ENCODE peak calls at places on chromosomes 13 and 19, in six cellular contexts. A is keratinocyte, R is fibroblast of lung, V is MM.1S, L is neural progenitor cell, K is H9. N is an unnamed sample.

GRCh38 chr19:30640266-30640965 is 268.2 kb downstream of the ZNF536 start:
- DNase-seq in A (no peak), R (no peak), V (no peak), L (no peak), K (no peak), N (no peak)

GRCh38 chr19:19656451-19657396 is 6.8 kb downstream of the ATP13A1 start:
- DNase-seq in A (no peak), R (no peak), V (no peak), L (no peak), K (no peak), N (no peak)

GRCh38 chr13:20964904-20965303 is 62.4 kb upstream of the XPO4 start:
- DNase-seq in A (no peak), R (peak; percentile 55), V (no peak), L (no peak), K (no peak), N (no peak)

GRCh38 chr13:40206241-40207109 is 460.0 kb downstream of the FOXO1 start:
- DNase-seq in A (peak; percentile 82), R (peak; percentile 81), V (no peak), L (no peak), K (no peak), N (no peak)

GRCh38 chr13:50805805-50806204 is 37.7 kb downstream of the DLEU7 start:
- DNase-seq in A (no peak), R (peak; percentile 13), V (no peak), L (peak; percentile 11), K (no peak), N (no peak)

GRCh38 chr19:29667941-29668340 is 2.7 kb downstream of the PLEKHF1 start:
- DNase-seq in A (no peak), R (no peak), V (no peak), L (no peak), K (no peak), N (peak; percentile 82)

GRCh38 chr13:20118268-20119140 is 42.3 kb downstream of the GJA3 start:
- DNase-seq in A (no peak), R (peak; percentile 57), V (no peak), L (peak; percentile 63), K (peak; percentile 70), N (peak; percentile 75)

GRCh38 chr19:17424743-17425365 is 5.0 kb downstream of the MVB12A start:
- DNase-seq in A (no peak), R (peak; percentile 36), V (no peak), L (peak; percentile 95), K (peak; percentile 90), N (peak; percentile 41)

GRCh38 chr13:62207388-62207787 is 791.7 kb upstream of the PCDH20 start:
- DNase-seq in A (no peak), R (no peak), V (no peak), L (no peak), K (no peak), N (no peak)

GRCh38 chr13:40404967-40405716 is 261.3 kb downstream of the FOXO1 start:
- DNase-seq in A (no peak), R (no peak), V (no peak), L (no peak), K (no peak), N (no peak)

GRCh38 chr13:50227356-50227755 is 212.1 kb downstream of the KCNRG start:
- DNase-seq in A (no peak), R (no peak), V (no peak), L (no peak), K (no peak), N (no peak)

GRCh38 chr13:81017525-81018152 is 676.7 kb upstream of the SPRY2 start:
- DNase-seq in A (no peak), R (peak; percentile 27), V (peak; percentile 68), L (peak; percentile 70), K (no peak), N (no peak)

GRCh38 chr13:47216176-47216822 is 319.4 kb upstream of the HTR2A start:
- DNase-seq in A (peak; percentile 60), R (peak; percentile 74), V (peak; percentile 47), L (no peak), K (no peak), N (no peak)

GRCh38 chr19:31659897-31660210 is 310.6 kb upstream of the TSHZ3 start:
- DNase-seq in A (no peak), R (peak; percentile 76), V (no peak), L (no peak), K (no peak), N (no peak)

GRCh38 chr19:45879971-45880370 is 6.0 kb downstream of the IRF2BP1 start:
- DNase-seq in A (no peak), R (no peak), V (no peak), L (no peak), K (no peak), N (no peak)

DNA sequence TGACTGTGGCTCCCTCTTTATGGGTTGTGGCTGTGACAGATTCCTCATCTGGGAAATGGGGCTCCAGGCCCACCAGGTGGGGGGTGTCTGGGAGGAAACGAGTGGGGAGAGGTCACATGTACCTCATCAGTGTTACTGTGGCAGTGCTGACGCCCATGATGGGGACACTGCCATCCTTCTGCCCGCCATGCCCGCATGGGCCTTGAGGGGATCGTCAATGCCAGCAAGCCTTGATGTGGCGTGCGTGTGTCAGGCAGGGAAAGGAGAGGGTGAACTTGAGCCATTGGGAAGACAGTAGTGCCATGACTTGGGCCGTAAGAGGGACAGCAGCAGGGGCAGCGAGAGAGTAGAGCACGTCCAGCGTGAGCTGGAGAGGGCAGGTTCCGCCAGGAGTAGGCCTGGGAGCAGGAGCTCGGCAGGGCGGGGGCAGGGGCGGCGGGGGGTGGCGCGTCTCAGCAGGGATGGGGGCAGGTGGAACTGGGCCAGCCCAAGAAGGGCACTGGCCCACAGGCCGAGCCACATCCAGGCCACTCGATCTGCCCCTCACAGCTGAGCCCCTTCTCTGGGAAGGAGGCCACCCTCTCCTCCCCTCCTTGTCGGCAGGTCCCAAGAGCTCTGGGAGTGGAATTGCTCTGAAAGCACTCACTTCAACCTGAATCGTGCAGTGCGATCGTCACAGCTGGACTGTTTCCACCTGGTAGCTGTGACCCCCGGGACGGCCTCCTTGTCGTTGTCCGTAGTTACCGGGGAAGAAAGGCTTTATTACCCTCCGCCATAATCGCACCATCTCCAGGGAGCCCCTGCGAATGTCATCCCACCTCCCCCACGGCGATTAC is 9.9 kb downstream of the KLHL26 start:
- DNase-seq in A (no peak), R (no peak), V (no peak), L (no peak), K (no peak), N (no peak)
- H3K4me1 ChIP-seq in A (peaks cover 3% of the 10 kb centered on the region), R (peaks cover 27% of the 10 kb centered on the region), V (no peaks in the 10 kb centered on the region), L (peaks cover 13% of the 10 kb centered on the region), K (no peaks in the 10 kb centered on the region), N (no peaks in the 10 kb centered on the region)

DNA sequence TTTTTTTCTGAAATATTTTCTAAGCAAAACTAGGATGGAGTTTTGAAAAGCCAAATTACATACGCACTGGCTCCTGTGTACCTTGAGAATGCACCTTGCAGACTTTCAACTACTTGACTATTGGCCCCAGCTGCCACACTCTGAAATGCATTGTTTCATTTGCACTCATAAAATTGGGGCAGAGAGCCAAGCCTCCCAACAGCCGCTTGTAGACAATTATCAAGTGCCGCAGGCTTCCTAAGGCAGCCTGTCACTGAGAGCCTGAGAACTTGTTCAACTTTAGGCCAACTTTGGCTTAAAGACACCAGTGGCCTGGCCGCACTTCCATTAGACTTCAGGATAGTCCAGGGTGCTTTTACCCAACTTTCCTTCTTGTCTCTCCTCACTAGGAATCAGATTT is 115.7 kb upstream of the STARD13 start:
- DNase-seq in A (no peak), R (no peak), V (no peak), L (no peak), K (no peak), N (no peak)
- H2AFZ ChIP-seq in A (no peak overlapping the region), R (no peak overlapping the region), V (no peak overlapping the region), L (no peak overlapping the region), K (no peak overlapping the region), N (no peak overlapping the region)

GRCh38 chr19:38386300-38386967 is 1.4 kb downstream of the GGN start:
- DNase-seq in A (no peak), R (no peak), V (no peak), L (peak; percentile 50), K (no peak), N (no peak)

GRCh38 chr19:38388310-38389100 is at the start of gene SPRED3:
- DNase-seq in A (no peak), R (peak; percentile 79), V (no peak), L (peak; percentile 91), K (no peak), N (no peak)

GRCh38 chr19:38385804-38386257 is 2.0 kb downstream of the GGN start:
- DNase-seq in A (no peak), R (no peak), V (no peak), L (peak; percentile 27), K (peak; percentile 76), N (no peak)

GRCh38 chr19:38387550-38388309 is at the start of gene GGN:
- DNase-seq in A (peak; percentile 96), R (peak; percentile 91), V (peak; percentile 60), L (peak; percentile 99), K (peak; percentile 99), N (peak; percentile 84)

DNA sequence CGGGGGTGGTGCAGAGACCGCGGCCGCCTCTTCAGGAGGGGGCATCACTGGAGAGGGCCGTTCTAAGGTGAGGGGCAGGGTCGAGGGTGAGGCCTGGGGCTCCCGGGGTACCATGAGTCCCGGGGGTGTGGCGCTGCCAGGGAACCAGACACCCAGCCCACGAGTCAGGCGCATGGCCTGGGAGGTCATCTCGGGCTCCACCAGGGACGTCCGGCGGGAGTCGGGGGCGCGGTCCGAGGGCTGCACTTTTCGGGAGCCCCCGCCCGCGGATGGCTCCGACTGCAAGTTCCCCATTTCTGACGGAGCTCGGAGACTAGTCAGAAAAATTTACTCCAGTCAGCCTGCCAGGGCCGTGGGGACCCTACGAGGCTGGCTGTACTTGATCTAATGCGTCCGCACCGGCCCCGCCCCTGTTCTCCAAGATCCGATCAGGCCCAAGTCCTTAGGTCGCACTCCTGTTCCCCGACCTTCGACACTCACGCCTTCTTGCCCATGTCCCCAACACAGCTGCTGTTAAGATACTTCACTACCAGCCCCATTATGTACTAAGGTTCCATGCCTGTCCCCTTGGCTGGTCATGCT is 775 bp downstream of the GGN start:
- DNase-seq in A (no peak), R (no peak), V (no peak), L (no peak), K (no peak), N (peak; percentile 12)
- H3K9ac ChIP-seq in A (peak overlapping the region; percentile 50), R (no peak overlapping the region), V (no peak overlapping the region), L (no peak overlapping the region), K (no peak overlapping the region), N (peak overlapping the region; percentile 58)

DNA sequence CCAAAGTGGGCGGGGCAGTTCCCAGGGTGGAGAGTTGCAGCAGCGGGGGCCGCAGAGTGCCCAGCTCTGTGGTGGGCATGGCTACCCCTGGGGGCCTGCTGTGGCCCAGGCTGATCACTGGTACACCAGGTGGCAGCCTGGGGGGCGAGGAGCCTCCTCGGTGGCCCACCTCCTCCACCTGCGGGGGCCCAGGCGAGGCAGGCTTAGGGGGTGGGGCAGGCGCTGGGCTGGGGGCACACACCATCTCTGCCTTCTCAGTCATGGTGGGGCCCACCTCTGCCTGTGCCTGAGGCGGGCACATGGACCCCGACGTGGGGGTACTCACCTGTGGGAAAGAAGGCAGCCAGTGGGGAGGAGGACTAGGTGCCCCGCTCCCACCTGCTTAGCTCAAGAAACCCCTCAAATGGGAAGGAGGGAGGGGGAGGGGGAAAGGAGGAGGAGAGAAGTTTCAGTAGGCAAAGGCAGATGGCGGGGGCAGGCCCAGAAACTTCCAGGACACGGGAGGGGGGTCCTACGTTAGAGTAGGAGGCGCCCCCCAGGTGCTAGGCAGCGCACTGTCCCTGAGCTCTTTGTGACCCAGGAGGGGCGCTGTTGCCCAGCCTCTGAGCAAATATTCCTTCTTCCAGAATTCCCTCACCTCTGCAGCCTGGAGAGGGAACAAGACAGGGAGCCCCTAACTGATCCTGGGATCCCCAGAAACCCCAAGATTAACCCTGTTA is 1.6 kb downstream of the LYL1 start:
- DNase-seq in A (no peak), R (no peak), V (no peak), L (no peak), K (no peak), N (no peak)
- H3K4me1 ChIP-seq in A (peaks cover 10% of the 10 kb centered on the region), R (peaks cover 3% of the 10 kb centered on the region), V (peaks cover 32% of the 10 kb centered on the region), L (peaks cover 11% of the 10 kb centered on the region), K (no peaks in the 10 kb centered on the region), N (peaks cover 36% of the 10 kb centered on the region)

GRCh38 chr19:6138066-6138465 is 2.6 kb downstream of the ACSBG2 start:
- DNase-seq in A (no peak), R (no peak), V (no peak), L (no peak), K (no peak), N (no peak)
- H2AFZ ChIP-seq in A (no peak overlapping the region), R (no peak overlapping the region), V (no peak overlapping the region), L (no peak overlapping the region), K (peak overlapping the region; percentile 44), N (no peak overlapping the region)

N was measured in DND-41.